ENCODE peak calls at places on chromosomes 4 and X, in nine cellular contexts. U, D, L, W, Q, M, O, A and H are unnamed samples.

GRCh38 chrX:47243351-47243750 is 10.5 kb downstream of the USP11 start:
- DNase-seq in U (no peak), D (no peak), L (no peak), W (no peak), Q (no peak), M (no peak), O (no peak), A (no peak), H (no peak)

GRCh38 chr4:32226201-32226600 is 1506.0 kb downstream of the PCDH7 start:
- DNase-seq in U (no peak), D (no peak), L (peak; percentile 56), W (no peak), Q (no peak), M (no peak), O (no peak), A (no peak), H (no peak)

GRCh38 chr4:101282076-101282844 is 65.1 kb downstream of the PPP3CA start:
- DNase-seq in U (no peak), D (no peak), L (no peak), W (no peak), Q (no peak), M (no peak), O (no peak), A (peak; percentile 77), H (no peak)

GRCh38 chr4:53695540-53696463 is 104.5 kb upstream of the LNX1 start:
- DNase-seq in U (no peak), D (no peak), L (no peak), W (no peak), Q (no peak), M (no peak), O (no peak), A (no peak), H (no peak)

GRCh38 chr4:123749408-123749807 is 352.8 kb downstream of the SPRY1 start:
- DNase-seq in U (no peak), D (no peak), L (no peak), W (peak; percentile 47), Q (no peak), M (no peak), O (no peak), A (no peak), H (no peak)

GRCh38 chr4:68337004-68337403 is 12.9 kb downstream of the YTHDC1 start:
- DNase-seq in U (no peak), D (no peak), L (no peak), W (no peak), Q (no peak), M (no peak), O (no peak), A (no peak), H (no peak)

GRCh38 chr4:3372933-3373465 is 68.8 kb upstream of the HGFAC start:
- DNase-seq in U (peak; percentile 27), D (peak; percentile 43), L (no peak), W (peak; percentile 78), Q (no peak), M (no peak), O (no peak), A (peak; percentile 97), H (peak; percentile 40)

GRCh38 chrX:14923761-14924160 is 50.5 kb downstream of the MOSPD2 start:
- DNase-seq in U (no peak), D (no peak), L (no peak), W (no peak), Q (no peak), M (no peak), O (no peak), A (no peak), H (no peak)

GRCh38 chrX:2502668-2503519 is 2.1 kb upstream of the DHRSX start:
- DNase-seq in U (no peak), D (no peak), L (peak; percentile 18), W (no peak), Q (no peak), M (no peak), O (no peak), A (peak; percentile 39), H (no peak)

GRCh38 chr4:156195914-156196313 is 242.2 kb upstream of the CTSO start:
- DNase-seq in U (no peak), D (no peak), L (no peak), W (no peak), Q (no peak), M (no peak), O (no peak), A (peak; percentile 6), H (no peak)

GRCh38 chr4:71404049-71404448 is 65.2 kb downstream of the SLC4A4 start:
- DNase-seq in U (no peak), D (no peak), L (peak; percentile 45), W (no peak), Q (no peak), M (no peak), O (no peak), A (no peak), H (no peak)

GRCh38 chr4:25767877-25768475 is 94.8 kb downstream of the SEL1L3 start:
- DNase-seq in U (peak; percentile 18), D (peak; percentile 26), L (peak; percentile 79), W (no peak), Q (no peak), M (no peak), O (peak; percentile 50), A (peak; percentile 77), H (peak; percentile 46)

GRCh38 chr4:18398661-18399060 is 377.1 kb upstream of the LCORL start:
- DNase-seq in U (no peak), D (no peak), L (no peak), W (no peak), Q (no peak), M (no peak), O (no peak), A (no peak), H (no peak)

GRCh38 chrX:45850197-45850774 is 649.6 kb upstream of the DIPK2B start:
- DNase-seq in U (peak; percentile 15), D (no peak), L (no peak), W (no peak), Q (no peak), M (no peak), O (no peak), A (peak; percentile 36), H (peak; percentile 9)

GRCh38 chrX:134480061-134480460 is 20.1 kb downstream of the HPRT1 start:
- DNase-seq in U (no peak), D (no peak), L (peak; percentile 70), W (no peak), Q (no peak), M (no peak), O (no peak), A (no peak), H (no peak)

GRCh38 chr4:139675651-139676050 is 10.0 kb downstream of the MGST2 start:
- DNase-seq in U (no peak), D (no peak), L (no peak), W (no peak), Q (no peak), M (no peak), O (no peak), A (peak; percentile 66), H (no peak)

GRCh38 chr4:119628281-119629141 is at the start of gene PDE5A:
- DNase-seq in U (peak; percentile 61), D (peak; percentile 66), L (peak; percentile 80), W (peak; percentile 85), Q (peak; percentile 57), M (peak; percentile 8), O (peak; percentile 82), A (peak; percentile 80), H (peak; percentile 82)
- TF ChIP-seq POLR2A in U (no peak), D (no peak), L (no peak), W (no peak), Q (no peak), M (no peak), O (peak; percentile 70), A (no peak), H (no peak)

GRCh38 chr4:74000301-74000700 is 1.8 kb upstream of the CXCL5 start:
- DNase-seq in U (no peak), D (no peak), L (no peak), W (no peak), Q (no peak), M (no peak), O (no peak), A (no peak), H (no peak)

DNA sequence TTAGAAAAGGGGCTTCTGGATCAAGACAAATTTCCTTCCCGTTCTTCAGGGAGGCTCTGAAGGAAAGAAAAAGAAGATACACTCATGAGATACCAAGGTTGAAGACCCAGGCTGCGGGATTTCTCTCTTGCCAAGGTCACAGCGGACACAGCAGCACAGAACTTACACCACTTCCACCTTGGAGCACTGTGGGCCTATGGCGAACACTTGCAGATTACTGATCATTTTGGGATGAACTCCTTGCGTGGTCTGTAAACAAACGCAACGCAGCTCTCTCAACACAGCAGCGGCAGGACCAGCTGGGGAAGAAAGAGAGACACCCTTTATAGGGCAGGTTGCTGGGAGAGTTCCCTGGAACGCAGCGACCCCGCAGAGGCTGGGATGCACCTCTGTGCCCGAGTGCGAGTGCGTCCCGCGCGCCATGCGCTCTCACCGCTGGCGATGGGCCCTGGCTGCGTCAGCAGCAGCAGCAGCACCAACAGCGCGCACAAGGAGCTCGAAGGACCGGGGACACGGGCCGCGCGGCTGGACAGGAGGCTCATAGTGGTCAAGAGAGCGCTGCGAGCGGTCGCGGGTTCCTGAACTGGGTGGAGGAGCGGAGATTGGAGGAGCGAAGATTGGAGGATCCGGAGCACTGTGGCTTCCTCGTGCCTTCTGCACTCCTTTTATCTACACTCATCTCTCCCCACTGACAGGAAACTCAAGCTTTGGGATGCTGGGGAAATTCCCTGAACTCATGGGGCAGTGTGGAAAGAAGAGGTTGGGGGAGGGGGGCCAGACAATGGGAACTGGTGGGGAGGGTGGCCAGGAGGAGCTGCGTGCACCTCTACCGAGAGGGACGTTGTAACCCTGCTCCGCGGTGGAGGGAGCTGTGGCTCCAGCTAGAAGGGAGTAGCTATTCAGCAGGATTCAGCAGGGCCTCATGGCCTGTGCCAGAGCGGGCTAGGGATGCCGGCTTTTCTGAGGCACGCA is at the start of gene CXCL5:
- DNase-seq in U (no peak), D (no peak), L (peak; percentile 39), W (peak; percentile 62), Q (no peak), M (no peak), O (no peak), A (no peak), H (no peak)
- TF ChIP-seq POLR2A in U (no peak), D (no peak), L (no peak), W (no peak), Q (no peak), M (no peak), O (no peak), A (no peak), H (no peak)

GRCh38 chr4:48841045-48841827 is 10.3 kb downstream of the OCIAD1 start:
- DNase-seq in U (no peak), D (no peak), L (no peak), W (no peak), Q (no peak), M (no peak), O (no peak), A (no peak), H (no peak)
- TF ChIP-seq POLR2A in U (no peak), D (no peak), L (no peak), W (no peak), Q (no peak), M (no peak), O (no peak), A (no peak), H (no peak)

DNA sequence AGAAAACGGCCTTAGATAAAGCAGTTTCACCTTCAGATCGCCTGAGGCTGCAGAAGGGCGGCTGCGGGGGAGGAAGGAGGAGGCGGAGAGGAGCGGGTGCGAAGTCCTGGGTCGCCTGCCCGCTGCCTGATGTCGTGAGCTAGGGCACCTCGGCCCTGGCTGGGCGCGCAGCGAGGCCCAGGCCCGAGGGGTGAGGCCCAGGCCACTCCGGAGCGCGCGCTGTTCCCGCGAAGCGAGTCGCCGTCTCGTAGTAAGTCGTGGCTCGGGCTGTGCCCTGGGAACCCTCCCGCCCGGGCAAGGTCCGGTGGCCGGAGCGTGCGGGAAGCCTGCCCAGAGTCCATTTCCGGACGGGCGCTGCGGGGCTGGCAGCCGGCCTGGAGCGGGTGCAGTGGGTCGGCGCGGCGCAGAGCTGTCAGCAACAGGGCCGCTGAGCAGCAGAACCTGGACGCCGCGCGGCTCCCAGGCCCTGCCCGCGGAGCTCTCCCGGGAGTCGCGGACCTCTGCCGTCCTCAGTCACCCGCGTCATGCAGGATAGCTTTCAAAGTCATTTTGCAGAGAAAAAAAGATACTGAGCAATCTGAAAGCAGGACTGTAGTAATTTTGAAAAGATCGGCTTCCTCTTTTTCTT is 18.7 kb downstream of the TRIM2 start:
- DNase-seq in U (peak; percentile 41), D (peak; percentile 21), L (peak; percentile 41), W (peak; percentile 85), Q (peak; percentile 33), M (no peak), O (peak; percentile 55), A (peak; percentile 55), H (peak; percentile 58)
- TF ChIP-seq POLR2A in U (no peak), D (no peak), L (no peak), W (peak; percentile 75), Q (no peak), M (no peak), O (no peak), A (no peak), H (no peak)